ENCODE peak calls at places on chromosome 19, in seven cellular contexts. One of them, this sample, is unnamed.

GRCh38 chr19:3725640-3726310 is 17.6 kb downstream of the TJP3 start:
- DNase-seq in fibroblast of the aortic adventitia: no peak
- DNase-seq in endothelial cell: no peak
- DNase-seq in heart left ventricle: no peak
- DNase-seq in CD8-positive, alpha-beta T cell: no peak
- DNase-seq in right lobe of liver: no peak
- DNase-seq in PC-9: peak
- DNase-seq in this sample: no peak

GRCh38 chr19:54725321-54725720 is 1.1 kb downstream of the KIR3DL3 start:
- DNase-seq in fibroblast of the aortic adventitia: no peak
- DNase-seq in endothelial cell: no peak
- DNase-seq in heart left ventricle: no peak
- DNase-seq in CD8-positive, alpha-beta T cell: no peak
- DNase-seq in right lobe of liver: no peak
- DNase-seq in PC-9: no peak
- DNase-seq in this sample: no peak

GRCh38 chr19:48121909-48122371 is 11.3 kb upstream of the PLA2G4C start:
- DNase-seq in fibroblast of the aortic adventitia: no peak
- DNase-seq in endothelial cell: peak
- DNase-seq in heart left ventricle: no peak
- DNase-seq in CD8-positive, alpha-beta T cell: no peak
- DNase-seq in right lobe of liver: no peak
- DNase-seq in PC-9: no peak
- DNase-seq in this sample: peak

GRCh38 chr19:39390460-39390758 is 497 bp downstream of the PAF1 start:
- DNase-seq in fibroblast of the aortic adventitia: no peak
- DNase-seq in endothelial cell: no peak
- DNase-seq in heart left ventricle: no peak
- DNase-seq in CD8-positive, alpha-beta T cell: no peak
- DNase-seq in right lobe of liver: no peak
- DNase-seq in PC-9: no peak
- DNase-seq in this sample: no peak

GRCh38 chr19:47093254-47093653 is 20.3 kb downstream of the ZC3H4 start:
- DNase-seq in fibroblast of the aortic adventitia: no peak
- DNase-seq in endothelial cell: no peak
- DNase-seq in heart left ventricle: no peak
- DNase-seq in CD8-positive, alpha-beta T cell: no peak
- DNase-seq in right lobe of liver: no peak
- DNase-seq in PC-9: no peak
- DNase-seq in this sample: peak

GRCh38 chr19:48446579-48446978 is 796 bp downstream of the GRWD1 start:
- DNase-seq in fibroblast of the aortic adventitia: no peak
- DNase-seq in endothelial cell: no peak
- DNase-seq in heart left ventricle: no peak
- DNase-seq in CD8-positive, alpha-beta T cell: no peak
- DNase-seq in right lobe of liver: no peak
- DNase-seq in PC-9: no peak
- DNase-seq in this sample: peak

GRCh38 chr19:54299126-54299498 is 13.9 kb downstream of the LILRA5 start:
- DNase-seq in fibroblast of the aortic adventitia: no peak
- DNase-seq in endothelial cell: no peak
- DNase-seq in heart left ventricle: no peak
- DNase-seq in CD8-positive, alpha-beta T cell: no peak
- DNase-seq in right lobe of liver: no peak
- DNase-seq in PC-9: no peak
- DNase-seq in this sample: no peak

GRCh38 chr19:12983561-12984142 is 11.6 kb upstream of the NFIX start:
- DNase-seq in fibroblast of the aortic adventitia: peak
- DNase-seq in endothelial cell: peak
- DNase-seq in heart left ventricle: peak
- DNase-seq in CD8-positive, alpha-beta T cell: peak
- DNase-seq in right lobe of liver: peak
- DNase-seq in PC-9: peak
- DNase-seq in this sample: peak

GRCh38 chr19:51521796-51522195 is 9.7 kb downstream of the SIGLEC6 start:
- DNase-seq in fibroblast of the aortic adventitia: no peak
- DNase-seq in endothelial cell: no peak
- DNase-seq in heart left ventricle: no peak
- DNase-seq in CD8-positive, alpha-beta T cell: no peak
- DNase-seq in right lobe of liver: no peak
- DNase-seq in PC-9: no peak
- DNase-seq in this sample: no peak

GRCh38 chr19:51163257-51163656 is 21.2 kb downstream of the SIGLEC7 start:
- DNase-seq in fibroblast of the aortic adventitia: no peak
- DNase-seq in endothelial cell: no peak
- DNase-seq in heart left ventricle: no peak
- DNase-seq in CD8-positive, alpha-beta T cell: no peak
- DNase-seq in right lobe of liver: no peak
- DNase-seq in PC-9: no peak
- DNase-seq in this sample: no peak

GRCh38 chr19:54320271-54320670 is 7.3 kb upstream of the LILRA5 start:
- DNase-seq in fibroblast of the aortic adventitia: no peak
- DNase-seq in endothelial cell: no peak
- DNase-seq in heart left ventricle: no peak
- DNase-seq in CD8-positive, alpha-beta T cell: no peak
- DNase-seq in right lobe of liver: no peak
- DNase-seq in PC-9: no peak
- DNase-seq in this sample: no peak

GRCh38 chr19:566403-566802 is 6.0 kb upstream of the BSG start:
- DNase-seq in fibroblast of the aortic adventitia: peak
- DNase-seq in endothelial cell: no peak
- DNase-seq in heart left ventricle: no peak
- DNase-seq in CD8-positive, alpha-beta T cell: no peak
- DNase-seq in right lobe of liver: peak
- DNase-seq in PC-9: no peak
- DNase-seq in this sample: no peak

GRCh38 chr19:7426986-7427385 is 61.8 kb downstream of the PEX11G start:
- DNase-seq in fibroblast of the aortic adventitia: no peak
- DNase-seq in endothelial cell: no peak
- DNase-seq in heart left ventricle: no peak
- DNase-seq in CD8-positive, alpha-beta T cell: no peak
- DNase-seq in right lobe of liver: no peak
- DNase-seq in PC-9: no peak
- DNase-seq in this sample: peak

GRCh38 chr19:927707-928401 is 2.0 kb downstream of the ARID3A start:
- DNase-seq in fibroblast of the aortic adventitia: no peak
- DNase-seq in endothelial cell: no peak
- DNase-seq in heart left ventricle: no peak
- DNase-seq in CD8-positive, alpha-beta T cell: no peak
- DNase-seq in right lobe of liver: peak
- DNase-seq in PC-9: no peak
- DNase-seq in this sample: no peak

GRCh38 chr19:37077929-37078716 is at the start of gene ZNF420:
- DNase-seq in fibroblast of the aortic adventitia: peak
- DNase-seq in endothelial cell: peak
- DNase-seq in heart left ventricle: peak
- DNase-seq in CD8-positive, alpha-beta T cell: peak
- DNase-seq in right lobe of liver: peak
- DNase-seq in PC-9: peak
- DNase-seq in this sample: peak
- TF ChIP-seq CTCF in fibroblast of the aortic adventitia: no peak
- TF ChIP-seq CTCF in endothelial cell: no peak
- TF ChIP-seq CTCF in heart left ventricle: no peak
- TF ChIP-seq CTCF in CD8-positive, alpha-beta T cell: no peak
- TF ChIP-seq CTCF in right lobe of liver: no peak
- TF ChIP-seq CTCF in PC-9: no peak
- TF ChIP-seq CTCF in this sample: no peak

GRCh38 chr19:29665215-29665825 is at the start of gene PLEKHF1:
- DNase-seq in fibroblast of the aortic adventitia: peak
- DNase-seq in endothelial cell: peak
- DNase-seq in heart left ventricle: peak
- DNase-seq in CD8-positive, alpha-beta T cell: peak
- DNase-seq in right lobe of liver: peak
- DNase-seq in PC-9: peak
- DNase-seq in this sample: peak
- TF ChIP-seq CTCF in fibroblast of the aortic adventitia: no peak
- TF ChIP-seq CTCF in endothelial cell: no peak
- TF ChIP-seq CTCF in heart left ventricle: no peak
- TF ChIP-seq CTCF in CD8-positive, alpha-beta T cell: no peak
- TF ChIP-seq CTCF in right lobe of liver: no peak
- TF ChIP-seq CTCF in PC-9: no peak
- TF ChIP-seq CTCF in this sample: peak

GRCh38 chr19:36378625-36379509 is at the start of gene ZFP14:
- DNase-seq in fibroblast of the aortic adventitia: peak
- DNase-seq in endothelial cell: peak
- DNase-seq in heart left ventricle: peak
- DNase-seq in CD8-positive, alpha-beta T cell: peak
- DNase-seq in right lobe of liver: peak
- DNase-seq in PC-9: peak
- DNase-seq in this sample: peak
- TF ChIP-seq CTCF in fibroblast of the aortic adventitia: peak
- TF ChIP-seq CTCF in endothelial cell: no peak
- TF ChIP-seq CTCF in heart left ventricle: no peak
- TF ChIP-seq CTCF in CD8-positive, alpha-beta T cell: peak
- TF ChIP-seq CTCF in right lobe of liver: no peak
- TF ChIP-seq CTCF in PC-9: peak
- TF ChIP-seq CTCF in this sample: peak

GRCh38 chr19:16091546-16092475 is 15.5 kb downstream of the TPM4 start:
- DNase-seq in fibroblast of the aortic adventitia: no peak
- DNase-seq in endothelial cell: no peak
- DNase-seq in heart left ventricle: no peak
- DNase-seq in CD8-positive, alpha-beta T cell: no peak
- DNase-seq in right lobe of liver: no peak
- DNase-seq in PC-9: no peak
- DNase-seq in this sample: no peak

GRCh38 chr19:16085115-16085514 is 8.8 kb downstream of the TPM4 start:
- DNase-seq in fibroblast of the aortic adventitia: no peak
- DNase-seq in endothelial cell: no peak
- DNase-seq in heart left ventricle: no peak
- DNase-seq in CD8-positive, alpha-beta T cell: no peak
- DNase-seq in right lobe of liver: no peak
- DNase-seq in PC-9: no peak
- DNase-seq in this sample: no peak

GRCh38 chr19:16088985-16089846 is 12.9 kb downstream of the TPM4 start:
- DNase-seq in fibroblast of the aortic adventitia: no peak
- DNase-seq in endothelial cell: no peak
- DNase-seq in heart left ventricle: no peak
- DNase-seq in CD8-positive, alpha-beta T cell: no peak
- DNase-seq in right lobe of liver: no peak
- DNase-seq in PC-9: no peak
- DNase-seq in this sample: no peak

GRCh38 chr19:16087940-16088339 is 11.6 kb downstream of the TPM4 start:
- DNase-seq in fibroblast of the aortic adventitia: no peak
- DNase-seq in endothelial cell: no peak
- DNase-seq in heart left ventricle: no peak
- DNase-seq in CD8-positive, alpha-beta T cell: no peak
- DNase-seq in right lobe of liver: no peak
- DNase-seq in PC-9: no peak
- DNase-seq in this sample: no peak

GRCh38 chr19:16088351-16088984 is 12.2 kb downstream of the TPM4 start:
- DNase-seq in fibroblast of the aortic adventitia: no peak
- DNase-seq in endothelial cell: no peak
- DNase-seq in heart left ventricle: no peak
- DNase-seq in CD8-positive, alpha-beta T cell: no peak
- DNase-seq in right lobe of liver: no peak
- DNase-seq in PC-9: peak
- DNase-seq in this sample: no peak
- TF ChIP-seq CTCF in fibroblast of the aortic adventitia: peak
- TF ChIP-seq CTCF in endothelial cell: peak
- TF ChIP-seq CTCF in heart left ventricle: no peak
- TF ChIP-seq CTCF in CD8-positive, alpha-beta T cell: no peak
- TF ChIP-seq CTCF in right lobe of liver: no peak
- TF ChIP-seq CTCF in PC-9: peak
- TF ChIP-seq CTCF in this sample: no peak

GRCh38 chr19:30406220-30406944 is 34.2 kb downstream of the ZNF536 start:
- DNase-seq in fibroblast of the aortic adventitia: no peak
- DNase-seq in endothelial cell: peak
- DNase-seq in heart left ventricle: no peak
- DNase-seq in CD8-positive, alpha-beta T cell: no peak
- DNase-seq in right lobe of liver: no peak
- DNase-seq in PC-9: no peak
- DNase-seq in this sample: peak
- TF ChIP-seq CTCF in fibroblast of the aortic adventitia: no peak
- TF ChIP-seq CTCF in endothelial cell: peak
- TF ChIP-seq CTCF in heart left ventricle: peak
- TF ChIP-seq CTCF in CD8-positive, alpha-beta T cell: no peak
- TF ChIP-seq CTCF in right lobe of liver: no peak
- TF ChIP-seq CTCF in PC-9: peak
- TF ChIP-seq CTCF in this sample: peak

GRCh38 chr19:41691268-41691970 is 3.3 kb upstream of the CEACAM7 start:
- DNase-seq in fibroblast of the aortic adventitia: no peak
- DNase-seq in endothelial cell: peak
- DNase-seq in heart left ventricle: no peak
- DNase-seq in CD8-positive, alpha-beta T cell: no peak
- DNase-seq in right lobe of liver: no peak
- DNase-seq in PC-9: no peak
- DNase-seq in this sample: peak
- TF ChIP-seq CTCF in fibroblast of the aortic adventitia: peak
- TF ChIP-seq CTCF in endothelial cell: peak
- TF ChIP-seq CTCF in heart left ventricle: no peak
- TF ChIP-seq CTCF in CD8-positive, alpha-beta T cell: peak
- TF ChIP-seq CTCF in right lobe of liver: peak
- TF ChIP-seq CTCF in PC-9: peak
- TF ChIP-seq CTCF in this sample: peak

GRCh38 chr19:17874423-17875135 is 2.8 kb downstream of the SLC5A5 start:
- DNase-seq in fibroblast of the aortic adventitia: no peak
- DNase-seq in endothelial cell: no peak
- DNase-seq in heart left ventricle: no peak
- DNase-seq in CD8-positive, alpha-beta T cell: no peak
- DNase-seq in right lobe of liver: no peak
- DNase-seq in PC-9: no peak
- DNase-seq in this sample: no peak

GRCh38 chr19:17871032-17871877 is 490 bp upstream of the SLC5A5 start:
- DNase-seq in fibroblast of the aortic adventitia: no peak
- DNase-seq in endothelial cell: no peak
- DNase-seq in heart left ventricle: no peak
- DNase-seq in CD8-positive, alpha-beta T cell: no peak
- DNase-seq in right lobe of liver: no peak
- DNase-seq in PC-9: no peak
- DNase-seq in this sample: no peak

GRCh38 chr19:17871878-17872250 is at the start of gene SLC5A5:
- DNase-seq in fibroblast of the aortic adventitia: no peak
- DNase-seq in endothelial cell: no peak
- DNase-seq in heart left ventricle: no peak
- DNase-seq in CD8-positive, alpha-beta T cell: no peak
- DNase-seq in right lobe of liver: no peak
- DNase-seq in PC-9: no peak
- DNase-seq in this sample: no peak

GRCh38 chr19:17872251-17873001 is 681 bp downstream of the SLC5A5 start:
- DNase-seq in fibroblast of the aortic adventitia: no peak
- DNase-seq in endothelial cell: no peak
- DNase-seq in heart left ventricle: no peak
- DNase-seq in CD8-positive, alpha-beta T cell: no peak
- DNase-seq in right lobe of liver: no peak
- DNase-seq in PC-9: no peak
- DNase-seq in this sample: no peak

GRCh38 chr19:17873661-17874422 is 2.1 kb downstream of the SLC5A5 start:
- DNase-seq in fibroblast of the aortic adventitia: no peak
- DNase-seq in endothelial cell: peak
- DNase-seq in heart left ventricle: no peak
- DNase-seq in CD8-positive, alpha-beta T cell: peak
- DNase-seq in right lobe of liver: no peak
- DNase-seq in PC-9: peak
- DNase-seq in this sample: peak
- TF ChIP-seq CTCF in fibroblast of the aortic adventitia: no peak
- TF ChIP-seq CTCF in endothelial cell: no peak
- TF ChIP-seq CTCF in heart left ventricle: no peak
- TF ChIP-seq CTCF in CD8-positive, alpha-beta T cell: no peak
- TF ChIP-seq CTCF in right lobe of liver: no peak
- TF ChIP-seq CTCF in PC-9: no peak
- TF ChIP-seq CTCF in this sample: no peak

This sample was measured in GM20000.